ENCODE peak calls at places on chromosomes 2 and 18, in five cellular contexts. One of them, this sample, is unnamed.

GRCh38 chr18:42574871-42575270 is 540.6 kb downstream of the RIT2 start:
- DNase-seq in endothelial cell: no peak
- DNase-seq in fibroblast of villous mesenchyme: no peak
- DNase-seq in ELR: no peak
- DNase-seq in Peyer's patch: no peak
- DNase-seq in this sample: no peak

GRCh38 chr2:119485336-119486110 is 38.8 kb downstream of the SCTR start:
- DNase-seq in fibroblast of villous mesenchyme: no peak
- DNase-seq in ELR: no peak
- DNase-seq in Peyer's patch: no peak
- DNase-seq in endothelial cell: no peak
- DNase-seq in this sample: peak

GRCh38 chr2:238868067-238868524 is 20.2 kb downstream of the TWIST2 start:
- DNase-seq in ELR: peak
- DNase-seq in fibroblast of villous mesenchyme: no peak
- DNase-seq in endothelial cell: no peak
- DNase-seq in Peyer's patch: no peak
- DNase-seq in this sample: no peak

GRCh38 chr2:20225294-20226151 is 593 bp upstream of the SDC1 start:
- DNase-seq in Peyer's patch: peak
- DNase-seq in endothelial cell: peak
- DNase-seq in ELR: no peak
- DNase-seq in fibroblast of villous mesenchyme: peak
- DNase-seq in this sample: no peak

GRCh38 chr2:205800804-205801203 is 118.5 kb downstream of the NRP2 start:
- DNase-seq in ELR: no peak
- DNase-seq in fibroblast of villous mesenchyme: peak
- DNase-seq in Peyer's patch: no peak
- DNase-seq in endothelial cell: no peak
- DNase-seq in this sample: peak

GRCh38 chr2:237496428-237496827 is 9.4 kb downstream of the MLPH start:
- DNase-seq in ELR: no peak
- DNase-seq in Peyer's patch: no peak
- DNase-seq in endothelial cell: no peak
- DNase-seq in fibroblast of villous mesenchyme: no peak
- DNase-seq in this sample: no peak

GRCh38 chr2:105644174-105644980 is 100.3 kb upstream of the NCK2 start:
- DNase-seq in Peyer's patch: no peak
- DNase-seq in endothelial cell: no peak
- DNase-seq in ELR: peak
- DNase-seq in fibroblast of villous mesenchyme: peak
- DNase-seq in this sample: no peak

GRCh38 chr18:64513401-64513800 is 364.5 kb upstream of the LINC00305 start:
- DNase-seq in Peyer's patch: no peak
- DNase-seq in endothelial cell: no peak
- DNase-seq in ELR: no peak
- DNase-seq in fibroblast of villous mesenchyme: no peak
- DNase-seq in this sample: no peak

GRCh38 chr2:38095079-38095478 is 19.1 kb upstream of the CYP1B1 start:
- DNase-seq in Peyer's patch: no peak
- DNase-seq in fibroblast of villous mesenchyme: no peak
- DNase-seq in ELR: no peak
- DNase-seq in endothelial cell: no peak
- DNase-seq in this sample: no peak

This sample was measured in hepatic stellate cell.